ENCODE peak calls at places on chromosomes 16 and 17, in six cellular contexts. One of them, this sample, is unnamed.

GRCh38 chr17:82320956-82321927 is 3.8 kb upstream of the CD7 start:
- DNase-seq in prostate gland: no peak
- DNase-seq in DMS 273 treated with DMSO at 0.1 percent for 48 hours: no peak
- DNase-seq in GM10248: peak; percentile 83
- DNase-seq in CD8-positive, alpha-beta memory T cell: peak; percentile 86
- DNase-seq in NCI-H226: no peak
- DNase-seq in this sample: peak; percentile 83

GRCh38 chr17:81035389-81036127 is 607 bp downstream of the BAIAP2 start:
- DNase-seq in GM10248: no peak
- DNase-seq in prostate gland: no peak
- DNase-seq in CD8-positive, alpha-beta memory T cell: no peak
- DNase-seq in NCI-H226: peak; percentile 28
- DNase-seq in DMS 273 treated with DMSO at 0.1 percent for 48 hours: no peak
- DNase-seq in this sample: peak; percentile 27

GRCh38 chr17:18959071-18959844 is 7.3 kb downstream of the SLC5A10 start:
- DNase-seq in CD8-positive, alpha-beta memory T cell: no peak
- DNase-seq in GM10248: no peak
- DNase-seq in DMS 273 treated with DMSO at 0.1 percent for 48 hours: no peak
- DNase-seq in NCI-H226: no peak
- DNase-seq in prostate gland: no peak
- DNase-seq in this sample: no peak

GRCh38 chr16:3669067-3669466 is 14.6 kb downstream of the DNASE1 start:
- DNase-seq in NCI-H226: no peak
- DNase-seq in DMS 273 treated with DMSO at 0.1 percent for 48 hours: no peak
- DNase-seq in CD8-positive, alpha-beta memory T cell: no peak
- DNase-seq in GM10248: no peak
- DNase-seq in prostate gland: no peak
- DNase-seq in this sample: no peak

GRCh38 chr17:17081304-17081940 is 39.2 kb downstream of the MPRIP start:
- DNase-seq in DMS 273 treated with DMSO at 0.1 percent for 48 hours: no peak
- DNase-seq in prostate gland: no peak
- DNase-seq in NCI-H226: no peak
- DNase-seq in GM10248: no peak
- DNase-seq in CD8-positive, alpha-beta memory T cell: no peak
- DNase-seq in this sample: no peak

GRCh38 chr17:83068641-83069570 is 10.5 kb upstream of the METRNL start:
- DNase-seq in prostate gland: no peak
- DNase-seq in NCI-H226: no peak
- DNase-seq in DMS 273 treated with DMSO at 0.1 percent for 48 hours: no peak
- DNase-seq in GM10248: no peak
- DNase-seq in CD8-positive, alpha-beta memory T cell: no peak
- DNase-seq in this sample: no peak

GRCh38 chr17:1109606-1110523 is 69.9 kb downstream of the ABR start:
- DNase-seq in prostate gland: no peak
- DNase-seq in GM10248: peak; percentile 63
- DNase-seq in DMS 273 treated with DMSO at 0.1 percent for 48 hours: no peak
- DNase-seq in CD8-positive, alpha-beta memory T cell: no peak
- DNase-seq in NCI-H226: no peak
- DNase-seq in this sample: no peak

GRCh38 chr17:40555296-40556190 is 9.7 kb downstream of the CCR7 start:
- DNase-seq in CD8-positive, alpha-beta memory T cell: no peak
- DNase-seq in NCI-H226: no peak
- DNase-seq in DMS 273 treated with DMSO at 0.1 percent for 48 hours: no peak
- DNase-seq in prostate gland: no peak
- DNase-seq in GM10248: no peak
- DNase-seq in this sample: no peak

GRCh38 chr17:6096201-6097004 is 26.2 kb downstream of the WSCD1 start:
- DNase-seq in GM10248: no peak
- DNase-seq in NCI-H226: no peak
- DNase-seq in CD8-positive, alpha-beta memory T cell: no peak
- DNase-seq in DMS 273 treated with DMSO at 0.1 percent for 48 hours: no peak
- DNase-seq in prostate gland: no peak
- DNase-seq in this sample: no peak

GRCh38 chr17:47714773-47715396 is 18.2 kb upstream of the TBX21 start:
- DNase-seq in prostate gland: no peak
- DNase-seq in GM10248: peak; percentile 66
- DNase-seq in NCI-H226: no peak
- DNase-seq in DMS 273 treated with DMSO at 0.1 percent for 48 hours: no peak
- DNase-seq in CD8-positive, alpha-beta memory T cell: no peak
- DNase-seq in this sample: no peak

GRCh38 chr16:49150341-49150740 is 131.3 kb downstream of the CBLN1 start:
- DNase-seq in CD8-positive, alpha-beta memory T cell: no peak
- DNase-seq in prostate gland: no peak
- DNase-seq in GM10248: no peak
- DNase-seq in DMS 273 treated with DMSO at 0.1 percent for 48 hours: no peak
- DNase-seq in NCI-H226: no peak
- DNase-seq in this sample: no peak

GRCh38 chr16:77288222-77288621 is 89.0 kb downstream of the SYCE1L start:
- DNase-seq in DMS 273 treated with DMSO at 0.1 percent for 48 hours: no peak
- DNase-seq in GM10248: no peak
- DNase-seq in CD8-positive, alpha-beta memory T cell: no peak
- DNase-seq in prostate gland: no peak
- DNase-seq in NCI-H226: peak; percentile 91
- DNase-seq in this sample: no peak

GRCh38 chr17:59435238-59435637 is 103.8 kb downstream of the YPEL2 start:
- DNase-seq in CD8-positive, alpha-beta memory T cell: no peak
- DNase-seq in NCI-H226: peak; percentile 49
- DNase-seq in prostate gland: no peak
- DNase-seq in DMS 273 treated with DMSO at 0.1 percent for 48 hours: no peak
- DNase-seq in GM10248: no peak
- DNase-seq in this sample: no peak

GRCh38 chr17:5701371-5701770 is 117.1 kb upstream of the NLRP1 start:
- DNase-seq in NCI-H226: no peak
- DNase-seq in CD8-positive, alpha-beta memory T cell: no peak
- DNase-seq in prostate gland: no peak
- DNase-seq in DMS 273 treated with DMSO at 0.1 percent for 48 hours: no peak
- DNase-seq in GM10248: no peak
- DNase-seq in this sample: no peak

This sample was measured in CD4-positive, alpha-beta memory T cell.